ENCODE peak calls at places on chromosomes 7 and 10, in nine cellular contexts. G, C, X, M, B, R, H, W and O are unnamed samples.

GRCh38 chr10:43194266-43194665 is 56.0 kb downstream of the CSGALNACT2 start:
- DNase-seq in C (no peak), B (peak; percentile 27), H (no peak), R (no peak), X (no peak), G (no peak), W (no peak), M (no peak), O (no peak)

GRCh38 chr7:150962743-150963399 is 15.2 kb downstream of the KCNH2 start:
- DNase-seq in M (no peak), C (peak; percentile 70), B (peak; percentile 72), X (peak; percentile 68), H (peak; percentile 38), W (peak; percentile 37), G (peak; percentile 77), R (no peak), O (no peak)

GRCh38 chr10:101817542-101818118 is 614 bp downstream of the OGA start:
- DNase-seq in M (peak; percentile 50), R (peak; percentile 83), H (peak; percentile 91), B (peak; percentile 97), G (peak; percentile 95), W (peak; percentile 95), C (peak; percentile 88), X (peak; percentile 81), O (no peak)

GRCh38 chr7:101308245-101309085 is 13.1 kb downstream of the IFT22 start:
- DNase-seq in C (no peak), B (peak; percentile 44), M (peak; percentile 86), H (peak; percentile 89), W (no peak), X (peak; percentile 80), R (no peak), G (no peak), O (no peak)

GRCh38 chr10:91034494-91035157 is 113.7 kb upstream of the ANKRD1 start:
- DNase-seq in H (no peak), B (peak; percentile 44), M (no peak), C (peak; percentile 68), G (peak; percentile 81), X (peak; percentile 48), R (no peak), W (peak; percentile 19), O (no peak)

GRCh38 chr10:123294109-123294508 is 139.9 kb downstream of the BUB3 start:
- DNase-seq in C (no peak), G (no peak), R (no peak), W (no peak), M (no peak), X (no peak), B (no peak), H (no peak), O (no peak)

GRCh38 chr7:17506090-17506489 is 207.6 kb downstream of the AHR start:
- DNase-seq in W (peak; percentile 13), H (peak; percentile 51), X (peak; percentile 70), R (no peak), G (no peak), M (no peak), C (no peak), B (no peak), O (no peak)

GRCh38 chr10:101644002-101644401 is 51.0 kb downstream of the FBXW4 start:
- DNase-seq in M (peak; percentile 91), C (no peak), H (no peak), R (no peak), X (no peak), G (no peak), B (no peak), W (no peak), O (no peak)

GRCh38 chr10:8588135-8588534 is 533.6 kb downstream of the GATA3 start:
- DNase-seq in C (no peak), G (no peak), M (no peak), H (no peak), X (no peak), W (no peak), R (no peak), B (no peak), O (no peak)

GRCh38 chr7:80623465-80624252 is 14.8 kb upstream of the CD36 start:
- DNase-seq in G (no peak), W (no peak), H (no peak), C (no peak), X (no peak), B (no peak), R (no peak), M (peak; percentile 5), O (no peak)

GRCh38 chr7:11780267-11780666 is 51.7 kb downstream of the THSD7A start:
- DNase-seq in B (no peak), C (no peak), G (no peak), X (no peak), R (no peak), W (no peak), M (no peak), H (no peak), O (no peak)

GRCh38 chr10:60114765-60115586 is 208.6 kb upstream of the CCDC6 start:
- DNase-seq in B (peak; percentile 75), H (peak; percentile 58), W (peak; percentile 69), C (no peak), G (no peak), R (peak; percentile 29), X (no peak), M (peak; percentile 50), O (no peak)

GRCh38 chr10:119449760-119450461 is 92.6 kb downstream of the RGS10 start:
- DNase-seq in M (no peak), B (peak; percentile 100), G (peak; percentile 77), C (peak; percentile 58), X (no peak), W (peak; percentile 59), H (peak; percentile 18), R (no peak), O (no peak)

GRCh38 chr10:7696545-7696944 is 6.6 kb upstream of the ITIH2 start:
- DNase-seq in R (no peak), W (no peak), C (peak; percentile 53), B (peak; percentile 8), X (peak; percentile 85), M (no peak), G (peak; percentile 79), H (peak; percentile 35), O (no peak)

GRCh38 chr10:82377608-82378007 is 502.6 kb downstream of the NRG3 start:
- DNase-seq in X (no peak), H (peak; percentile 14), C (no peak), R (no peak), M (no peak), W (no peak), G (no peak), B (peak; percentile 48), O (no peak)

GRCh38 chr7:47327306-47327697 is 254.6 kb downstream of the TNS3 start:
- DNase-seq in M (no peak), C (no peak), X (no peak), W (peak; percentile 36), H (no peak), B (peak; percentile 49), G (peak; percentile 74), R (no peak), O (no peak)

DNA sequence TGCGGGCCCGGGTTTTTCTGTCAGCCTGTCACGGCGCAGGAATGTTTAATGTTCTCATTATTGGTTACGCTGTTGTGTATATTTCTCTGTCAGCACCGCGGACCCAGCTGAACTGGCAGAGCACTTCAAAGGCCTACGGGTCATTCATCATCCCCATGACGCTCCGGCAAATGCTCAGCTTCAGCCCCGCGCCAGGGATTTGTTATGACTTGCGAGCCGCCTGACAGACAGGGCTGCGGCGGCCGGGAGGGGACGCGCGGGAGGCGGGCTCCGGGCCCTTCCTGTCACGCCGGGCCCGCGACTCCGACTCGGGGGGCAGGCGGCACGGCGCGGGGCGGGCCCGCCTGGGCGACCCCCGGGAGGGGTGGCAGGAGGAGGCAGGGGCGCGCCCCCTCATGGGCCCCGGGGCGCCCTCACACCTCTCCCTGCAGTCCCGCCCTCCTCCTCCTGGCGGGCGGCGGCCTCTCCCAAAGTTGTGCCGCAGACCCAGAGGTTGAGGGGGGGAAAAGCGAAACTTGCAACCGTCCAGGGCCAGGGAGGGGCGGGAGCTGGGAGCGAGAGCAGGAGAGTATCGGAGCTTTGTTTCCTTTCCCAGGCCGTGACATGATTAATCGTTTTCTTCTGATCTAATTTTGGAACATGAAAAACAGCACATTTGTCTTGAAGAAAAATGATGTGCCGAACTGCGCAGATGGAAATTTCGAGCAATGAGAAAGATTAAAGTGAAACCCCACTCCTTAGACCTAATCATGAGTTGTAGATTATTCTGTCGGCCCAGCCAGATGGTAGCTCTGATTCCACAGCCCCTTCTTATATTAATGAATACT is 59.3 kb upstream of the COMTD1 start:
- DNase-seq in R (peak; percentile 64), W (peak; percentile 93), B (peak; percentile 90), H (peak; percentile 84), C (peak; percentile 76), M (peak; percentile 6), X (peak; percentile 72), G (peak; percentile 88), O (no peak)
- H3K4me3 ChIP-seq in R (peak overlapping the region; percentile 58), W (peak overlapping the region; percentile 32), B (peak overlapping the region; percentile 75), H (peak overlapping the region; percentile 86), C (peak overlapping the region; percentile 37), M (peak overlapping the region; percentile 21), X (peak overlapping the region; percentile 63), G (peak overlapping the region; percentile 64), O (peak overlapping the region; percentile 76)

GRCh38 chr7:3039787-3040186 is 3.9 kb downstream of the CARD11 start:
- DNase-seq in G (no peak), M (no peak), C (no peak), B (no peak), W (no peak), R (no peak), X (no peak), H (no peak), O (no peak)

GRCh38 chr7:3042861-3043489 is 692 bp downstream of the CARD11 start:
- DNase-seq in M (no peak), W (no peak), R (no peak), G (no peak), X (no peak), B (no peak), C (no peak), H (no peak), O (no peak)

GRCh38 chr7:3043544-3044395 is at the start of gene CARD11:
- DNase-seq in X (no peak), C (no peak), W (no peak), G (no peak), H (no peak), M (no peak), R (no peak), B (no peak), O (no peak)

GRCh38 chr7:3037259-3037658 is 6.4 kb downstream of the CARD11 start:
- DNase-seq in G (no peak), H (no peak), W (no peak), M (no peak), R (no peak), X (no peak), B (no peak), C (no peak), O (no peak)

GRCh38 chr7:3042301-3042700 is 1.4 kb downstream of the CARD11 start:
- DNase-seq in R (no peak), W (no peak), C (no peak), M (no peak), X (no peak), G (no peak), B (no peak), H (no peak), O (no peak)
- H3K4me1 ChIP-seq in R (no peaks in the 10 kb centered on the region), W (no peaks in the 10 kb centered on the region), C (no peaks in the 10 kb centered on the region), M (peaks cover 3% of the 10 kb centered on the region), X (no peaks in the 10 kb centered on the region), G (no peaks in the 10 kb centered on the region), B (no peaks in the 10 kb centered on the region), H (no peaks in the 10 kb centered on the region), O (peaks cover 12% of the 10 kb centered on the region)

GRCh38 chr7:73433924-73434700 is 534 bp downstream of the FZD9 start:
- DNase-seq in C (no peak), H (no peak), R (no peak), W (no peak), G (no peak), M (no peak), X (no peak), B (no peak), O (no peak)
- H3K4me3 ChIP-seq in C (no peak overlapping the region), H (peak overlapping the region; percentile 51), R (no peak overlapping the region), W (peak overlapping the region; percentile 40), G (peak overlapping the region; percentile 50), M (peak overlapping the region; percentile 42), X (peak overlapping the region; percentile 41), B (peak overlapping the region; percentile 72), O (peak overlapping the region; percentile 33)

GRCh38 chr10:125148021-125148439 is 12.3 kb downstream of the CTBP2 start:
- DNase-seq in G (peak; percentile 52), M (no peak), R (no peak), W (no peak), B (peak; percentile 49), X (no peak), C (peak; percentile 45), H (no peak), O (no peak)
- H3K4me1 ChIP-seq in G (peaks cover 51% of the 10 kb centered on the region), M (peaks cover 35% of the 10 kb centered on the region), R (peaks cover 54% of the 10 kb centered on the region), W (peaks cover 41% of the 10 kb centered on the region), B (peaks cover 33% of the 10 kb centered on the region), X (no peaks in the 10 kb centered on the region), C (peaks cover 89% of the 10 kb centered on the region), H (peaks cover 57% of the 10 kb centered on the region), O (peaks cover 95% of the 10 kb centered on the region)